ENCODE peak calls at places on chromosomes 3 and 15, in four cellular contexts. One of them, this sample, is unnamed.

GRCh38 chr15:89195836-89196235 is 25.5 kb downstream of the RLBP1 start:
- DNase-seq in HEK293T: no peak
- DNase-seq in GM12878: no peak
- DNase-seq in K562: no peak
- DNase-seq in this sample: no peak

GRCh38 chr3:76570436-76571057 is 469.4 kb upstream of the ROBO2 start:
- DNase-seq in HEK293T: peak
- DNase-seq in GM12878: no peak
- DNase-seq in K562: no peak
- DNase-seq in this sample: no peak

GRCh38 chr3:58173029-58173669 is 37.6 kb downstream of the DNASE1L3 start:
- DNase-seq in HEK293T: no peak
- DNase-seq in GM12878: no peak
- DNase-seq in K562: peak
- DNase-seq in this sample: peak

GRCh38 chr3:113128386-113129015 is 82.9 kb upstream of the BOC start:
- DNase-seq in HEK293T: no peak
- DNase-seq in GM12878: no peak
- DNase-seq in K562: no peak
- DNase-seq in this sample: no peak

GRCh38 chr15:78930577-78931388 is 14.1 kb downstream of the CTSH start:
- DNase-seq in HEK293T: no peak
- DNase-seq in GM12878: no peak
- DNase-seq in K562: no peak
- DNase-seq in this sample: no peak

GRCh38 chr3:13619661-13620230 is 70.8 kb downstream of the FBLN2 start:
- DNase-seq in HEK293T: no peak
- DNase-seq in GM12878: no peak
- DNase-seq in K562: peak
- DNase-seq in this sample: no peak

GRCh38 chr3:24387000-24387399 is 107.7 kb downstream of the THRB start:
- DNase-seq in HEK293T: no peak
- DNase-seq in GM12878: no peak
- DNase-seq in K562: no peak
- DNase-seq in this sample: no peak

GRCh38 chr3:41026394-41027177 is 172.7 kb upstream of the CTNNB1 start:
- DNase-seq in HEK293T: no peak
- DNase-seq in GM12878: no peak
- DNase-seq in K562: peak
- DNase-seq in this sample: peak

GRCh38 chr3:158152186-158152585 is 42.3 kb downstream of the RSRC1 start:
- DNase-seq in HEK293T: no peak
- DNase-seq in GM12878: no peak
- DNase-seq in K562: no peak
- DNase-seq in this sample: no peak

GRCh38 chr3:155704771-155705559 is 39.9 kb downstream of the PLCH1 start:
- DNase-seq in HEK293T: no peak
- DNase-seq in GM12878: no peak
- DNase-seq in K562: no peak
- DNase-seq in this sample: peak

GRCh38 chr3:110352841-110353595 is 718.6 kb upstream of the NECTIN3 start:
- DNase-seq in HEK293T: no peak
- DNase-seq in GM12878: no peak
- DNase-seq in K562: no peak
- DNase-seq in this sample: no peak

GRCh38 chr3:183664913-183665381 is 29.5 kb downstream of the KLHL24 start:
- DNase-seq in HEK293T: no peak
- DNase-seq in GM12878: no peak
- DNase-seq in K562: no peak
- DNase-seq in this sample: no peak

GRCh38 chr3:8968375-8968882 is 5.2 kb upstream of the RAD18 start:
- DNase-seq in HEK293T: no peak
- DNase-seq in GM12878: no peak
- DNase-seq in K562: no peak
- DNase-seq in this sample: no peak

GRCh38 chr15:43777293-43777819 is 590 bp upstream of the ELL3 start:
- DNase-seq in HEK293T: peak
- DNase-seq in GM12878: peak
- DNase-seq in K562: no peak
- DNase-seq in this sample: peak

GRCh38 chr3:143266936-143267335 is 147.4 kb downstream of the CHST2 start:
- DNase-seq in HEK293T: no peak
- DNase-seq in GM12878: no peak
- DNase-seq in K562: no peak
- DNase-seq in this sample: no peak

GRCh38 chr3:73255609-73256029 is 194.2 kb downstream of the EBLN2 start:
- DNase-seq in HEK293T: peak
- DNase-seq in GM12878: no peak
- DNase-seq in K562: peak
- DNase-seq in this sample: no peak

GRCh38 chr15:62453356-62453755 is 288.3 kb upstream of the C2CD4B start:
- DNase-seq in HEK293T: no peak
- DNase-seq in GM12878: no peak
- DNase-seq in K562: no peak
- DNase-seq in this sample: no peak

GRCh38 chr15:37109952-37110630 is 9.7 kb upstream of the MEIS2 start:
- DNase-seq in HEK293T: no peak
- DNase-seq in GM12878: no peak
- DNase-seq in K562: no peak
- DNase-seq in this sample: no peak

GRCh38 chr3:111128884-111129283 is 57.3 kb downstream of the NECTIN3 start:
- DNase-seq in HEK293T: no peak
- DNase-seq in GM12878: no peak
- DNase-seq in K562: no peak
- DNase-seq in this sample: no peak

GRCh38 chr15:82663186-82663600 is 16.0 kb upstream of the CPEB1 start:
- DNase-seq in HEK293T: peak
- DNase-seq in GM12878: no peak
- DNase-seq in K562: peak
- DNase-seq in this sample: peak

GRCh38 chr3:153210660-153211059 is 48.6 kb downstream of the RAP2B start:
- DNase-seq in HEK293T: no peak
- DNase-seq in GM12878: no peak
- DNase-seq in K562: no peak
- DNase-seq in this sample: no peak

GRCh38 chr15:71202712-71203111 is 87.4 kb downstream of the THSD4 start:
- DNase-seq in HEK293T: no peak
- DNase-seq in GM12878: no peak
- DNase-seq in K562: no peak
- DNase-seq in this sample: no peak

GRCh38 chr15:77944002-77944867 is 133.3 kb downstream of the TBC1D2B start:
- DNase-seq in HEK293T: peak
- DNase-seq in GM12878: no peak
- DNase-seq in K562: peak
- DNase-seq in this sample: peak

GRCh38 chr3:132659370-132660055 is at the start of gene ACAD11:
- DNase-seq in HEK293T: peak
- DNase-seq in GM12878: peak
- DNase-seq in K562: peak
- DNase-seq in this sample: peak

GRCh38 chr3:19946291-19946831 is 536 bp upstream of the RAB5A start:
- DNase-seq in HEK293T: no peak
- DNase-seq in GM12878: no peak
- DNase-seq in K562: no peak
- DNase-seq in this sample: no peak

GRCh38 chr3:133854264-133854663 is 41.4 kb downstream of the RAB6B start:
- DNase-seq in HEK293T: no peak
- DNase-seq in GM12878: no peak
- DNase-seq in K562: no peak
- DNase-seq in this sample: no peak

DNA sequence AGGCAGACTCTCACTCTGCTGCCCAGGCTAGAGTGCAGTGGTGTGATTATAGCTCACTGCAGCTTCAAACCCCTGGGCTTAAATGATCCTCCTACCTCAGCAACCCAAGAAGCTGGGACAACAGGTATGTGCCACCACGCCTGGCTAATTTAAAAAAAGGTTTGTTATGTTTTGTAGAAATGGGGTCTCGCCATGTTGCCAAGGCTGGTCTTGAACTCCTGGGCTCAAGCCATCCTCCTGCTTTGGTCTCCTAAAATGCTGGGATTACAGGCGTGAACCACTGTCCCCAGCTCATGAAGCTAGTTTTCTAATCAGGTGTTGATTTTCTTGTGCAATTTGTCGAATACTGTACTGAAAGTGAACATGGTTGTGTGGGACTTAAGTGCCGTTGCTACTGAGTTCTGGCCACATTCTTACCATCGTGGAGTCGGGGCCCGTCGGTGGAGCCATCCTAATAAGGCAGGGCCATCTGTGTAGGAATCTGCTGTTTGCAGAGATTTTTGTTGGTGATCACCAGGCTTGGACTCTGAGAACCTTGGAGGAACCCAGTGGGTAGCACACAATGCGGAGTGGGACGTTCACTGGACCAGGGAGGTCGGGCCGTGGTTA is 193.2 kb downstream of the GOLGA6L6 start:
- DNase-seq in HEK293T: no peak
- DNase-seq in GM12878: no peak
- DNase-seq in K562: no peak
- DNase-seq in this sample: no peak
- TF ChIP-seq TARDBP in HEK293T: no peak
- TF ChIP-seq TARDBP in GM12878: no peak
- TF ChIP-seq TARDBP in K562: no peak
- TF ChIP-seq TARDBP in this sample: no peak

DNA sequence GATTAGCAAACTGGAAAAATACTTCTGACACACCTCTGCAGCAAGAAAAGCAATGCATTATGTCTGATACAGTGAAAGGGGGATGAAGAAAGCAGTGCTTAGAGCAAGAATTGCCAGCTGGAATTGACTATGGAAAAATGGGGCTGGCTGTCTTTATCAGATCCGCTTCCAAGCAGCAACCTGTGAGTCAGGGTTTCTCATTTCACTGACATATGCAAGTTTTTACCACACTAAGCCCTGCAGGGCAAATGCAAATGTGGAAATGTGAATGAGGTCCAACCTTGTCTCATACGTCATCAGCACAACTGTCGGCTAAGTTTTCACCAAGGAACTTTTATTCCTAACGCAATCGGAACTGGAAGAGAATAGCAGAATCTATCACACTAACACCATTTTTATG is 172.5 kb upstream of the GADL1 start:
- DNase-seq in HEK293T: peak
- DNase-seq in GM12878: no peak
- DNase-seq in K562: no peak
- DNase-seq in this sample: no peak
- TF ChIP-seq TARDBP in HEK293T: no peak
- TF ChIP-seq TARDBP in GM12878: no peak
- TF ChIP-seq TARDBP in K562: no peak
- TF ChIP-seq TARDBP in this sample: no peak

GRCh38 chr3:66692108-66692750 is 191.4 kb upstream of the LRIG1 start:
- DNase-seq in HEK293T: no peak
- DNase-seq in GM12878: no peak
- DNase-seq in K562: no peak
- DNase-seq in this sample: peak

GRCh38 chr3:66692751-66693140 is 191.9 kb upstream of the LRIG1 start:
- DNase-seq in HEK293T: no peak
- DNase-seq in GM12878: no peak
- DNase-seq in K562: no peak
- DNase-seq in this sample: no peak

GRCh38 chr3:66693461-66693912 is 192.7 kb upstream of the LRIG1 start:
- DNase-seq in HEK293T: no peak
- DNase-seq in GM12878: no peak
- DNase-seq in K562: no peak
- DNase-seq in this sample: no peak
- TF ChIP-seq TARDBP in HEK293T: no peak
- TF ChIP-seq TARDBP in GM12878: no peak
- TF ChIP-seq TARDBP in K562: no peak
- TF ChIP-seq TARDBP in this sample: no peak

GRCh38 chr3:128149632-128150031 is 3.6 kb upstream of the EEFSEC start:
- DNase-seq in HEK293T: no peak
- DNase-seq in GM12878: no peak
- DNase-seq in K562: no peak
- DNase-seq in this sample: no peak

GRCh38 chr3:128153156-128154011 is at the start of gene EEFSEC:
- DNase-seq in HEK293T: peak
- DNase-seq in GM12878: peak
- DNase-seq in K562: peak
- DNase-seq in this sample: peak

GRCh38 chr3:128155614-128156360 is 2.5 kb downstream of the EEFSEC start:
- DNase-seq in HEK293T: no peak
- DNase-seq in GM12878: no peak
- DNase-seq in K562: no peak
- DNase-seq in this sample: no peak

GRCh38 chr3:128151758-128152274 is 1.5 kb upstream of the EEFSEC start:
- DNase-seq in HEK293T: no peak
- DNase-seq in GM12878: no peak
- DNase-seq in K562: no peak
- DNase-seq in this sample: peak

DNA sequence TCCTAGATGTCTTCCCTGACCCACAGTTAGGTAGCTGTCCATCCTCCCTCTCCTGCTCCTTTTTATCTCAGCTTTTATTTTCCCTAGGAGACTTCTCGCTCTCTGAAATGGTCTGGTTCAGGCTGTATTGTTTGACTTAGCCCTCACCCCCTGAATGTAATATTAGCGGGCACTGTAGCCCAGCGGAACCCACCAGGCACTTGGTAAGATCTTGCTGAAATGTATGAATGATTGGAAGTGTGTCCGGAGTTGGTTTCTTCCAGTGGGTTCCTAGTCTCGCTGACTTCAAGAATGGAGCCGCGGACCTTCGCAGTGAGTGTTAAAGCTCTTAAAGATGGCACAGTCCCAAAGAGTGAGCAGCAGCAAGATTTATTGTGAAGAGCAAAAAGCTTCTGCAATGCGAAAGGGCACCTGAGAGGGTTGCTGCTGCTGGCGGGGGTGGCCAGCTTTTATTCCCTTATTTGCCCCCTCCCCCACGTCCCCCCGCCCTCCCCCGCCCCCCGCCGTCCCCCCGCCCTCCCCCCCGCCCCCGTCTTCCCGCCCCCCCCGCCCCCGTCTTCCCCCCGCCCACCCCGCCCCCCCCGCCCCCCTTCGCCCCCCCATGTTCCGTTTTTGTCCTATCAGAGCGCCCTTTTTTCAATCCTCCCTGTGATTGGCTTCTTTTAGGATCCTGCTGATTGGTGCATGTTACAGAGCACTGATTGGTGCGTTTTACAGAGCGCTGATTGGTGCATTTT is 694 bp upstream of the EEFSEC start:
- DNase-seq in HEK293T: no peak
- DNase-seq in GM12878: no peak
- DNase-seq in K562: peak
- DNase-seq in this sample: peak
- TF ChIP-seq TARDBP in HEK293T: no peak
- TF ChIP-seq TARDBP in GM12878: no peak
- TF ChIP-seq TARDBP in K562: no peak
- TF ChIP-seq TARDBP in this sample: no peak

GRCh38 chr3:32104492-32104891 is 1.9 kb upstream of the GPD1L start:
- DNase-seq in HEK293T: no peak
- DNase-seq in GM12878: no peak
- DNase-seq in K562: no peak
- DNase-seq in this sample: no peak
- TF ChIP-seq TARDBP in HEK293T: no peak
- TF ChIP-seq TARDBP in GM12878: no peak
- TF ChIP-seq TARDBP in K562: no peak
- TF ChIP-seq TARDBP in this sample: no peak

DNA sequence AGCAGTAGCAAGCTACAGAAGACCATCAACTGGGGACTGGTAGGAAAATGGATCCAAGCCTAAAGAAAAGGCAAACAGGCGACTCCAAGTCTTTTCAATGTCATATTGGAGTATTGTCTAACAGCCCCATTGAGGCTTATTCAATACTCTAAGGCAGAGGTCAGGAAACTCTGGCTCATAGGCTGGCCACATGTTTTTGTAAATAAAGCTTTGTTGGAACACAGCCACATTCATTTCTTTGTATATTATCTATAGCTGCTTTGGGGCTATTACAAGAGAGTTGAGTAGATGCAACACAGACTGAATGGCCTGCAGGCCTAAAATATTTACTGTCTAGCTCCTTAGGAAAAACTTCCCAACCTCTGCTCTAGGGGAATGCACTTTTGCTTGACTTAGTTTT is 77.5 kb downstream of the RPL22L1 start:
- DNase-seq in HEK293T: no peak
- DNase-seq in GM12878: no peak
- DNase-seq in K562: no peak
- DNase-seq in this sample: no peak
- TF ChIP-seq TARDBP in HEK293T: no peak
- TF ChIP-seq TARDBP in GM12878: no peak
- TF ChIP-seq TARDBP in K562: no peak
- TF ChIP-seq TARDBP in this sample: no peak

This sample was measured in HepG2.